ENCODE peak calls at places on chromosomes 12 and 14, in eight cellular contexts. One of them, this sample, is unnamed.

GRCh38 chr12:14273911-14274306 is 91.6 kb upstream of the ATF7IP start:
- DNase-seq in A549: no peak
- DNase-seq in ovary: no peak
- DNase-seq in H1: no peak
- DNase-seq in suprapubic skin: no peak
- DNase-seq in HepG2: no peak
- DNase-seq in GM12878: no peak
- DNase-seq in esophagus muscularis mucosa: no peak
- DNase-seq in this sample: no peak

GRCh38 chr14:70002589-70003240 is 123.5 kb downstream of the SMOC1 start:
- DNase-seq in A549: no peak
- DNase-seq in ovary: no peak
- DNase-seq in H1: no peak
- DNase-seq in suprapubic skin: no peak
- DNase-seq in HepG2: peak
- DNase-seq in GM12878: no peak
- DNase-seq in esophagus muscularis mucosa: no peak
- DNase-seq in this sample: no peak

GRCh38 chr14:103346286-103346685 is 12.2 kb downstream of the EIF5 start:
- DNase-seq in A549: no peak
- DNase-seq in ovary: no peak
- DNase-seq in H1: no peak
- DNase-seq in suprapubic skin: no peak
- DNase-seq in HepG2: no peak
- DNase-seq in GM12878: no peak
- DNase-seq in esophagus muscularis mucosa: no peak
- DNase-seq in this sample: no peak

GRCh38 chr12:14960548-14961465 is 594 bp downstream of the ARHGDIB start:
- DNase-seq in A549: no peak
- DNase-seq in ovary: no peak
- DNase-seq in H1: no peak
- DNase-seq in suprapubic skin: no peak
- DNase-seq in HepG2: no peak
- DNase-seq in GM12878: no peak
- DNase-seq in esophagus muscularis mucosa: no peak
- DNase-seq in this sample: no peak

GRCh38 chr14:93989939-93990338 is 7.2 kb upstream of the CCDC197 start:
- DNase-seq in A549: no peak
- DNase-seq in ovary: no peak
- DNase-seq in H1: no peak
- DNase-seq in suprapubic skin: no peak
- DNase-seq in HepG2: peak
- DNase-seq in GM12878: no peak
- DNase-seq in esophagus muscularis mucosa: no peak
- DNase-seq in this sample: no peak

GRCh38 chr12:91978143-91978542 is 167.5 kb downstream of the BTG1 start:
- DNase-seq in A549: no peak
- DNase-seq in ovary: no peak
- DNase-seq in H1: no peak
- DNase-seq in suprapubic skin: no peak
- DNase-seq in HepG2: no peak
- DNase-seq in GM12878: no peak
- DNase-seq in esophagus muscularis mucosa: no peak
- DNase-seq in this sample: no peak

GRCh38 chr12:88166179-88166578 is 24.1 kb downstream of the TMTC3 start:
- DNase-seq in A549: no peak
- DNase-seq in ovary: no peak
- DNase-seq in H1: no peak
- DNase-seq in suprapubic skin: no peak
- DNase-seq in HepG2: no peak
- DNase-seq in GM12878: no peak
- DNase-seq in esophagus muscularis mucosa: no peak
- DNase-seq in this sample: no peak

GRCh38 chr14:67940894-67941455 is 121.4 kb downstream of the RAD51B start:
- DNase-seq in A549: no peak
- DNase-seq in ovary: no peak
- DNase-seq in H1: no peak
- DNase-seq in suprapubic skin: no peak
- DNase-seq in HepG2: no peak
- DNase-seq in GM12878: no peak
- DNase-seq in esophagus muscularis mucosa: no peak
- DNase-seq in this sample: peak

GRCh38 chr12:109737631-109738030 is 24.0 kb downstream of the FAM222A start:
- DNase-seq in A549: no peak
- DNase-seq in ovary: no peak
- DNase-seq in H1: no peak
- DNase-seq in suprapubic skin: no peak
- DNase-seq in HepG2: peak
- DNase-seq in GM12878: no peak
- DNase-seq in esophagus muscularis mucosa: no peak
- DNase-seq in this sample: peak

GRCh38 chr12:123591702-123592481 is 7.5 kb downstream of the TMED2 start:
- DNase-seq in A549: no peak
- DNase-seq in ovary: no peak
- DNase-seq in H1: no peak
- DNase-seq in suprapubic skin: no peak
- DNase-seq in HepG2: no peak
- DNase-seq in GM12878: no peak
- DNase-seq in esophagus muscularis mucosa: no peak
- DNase-seq in this sample: no peak

GRCh38 chr12:61452076-61452475 is 808.1 kb upstream of the USP15 start:
- DNase-seq in A549: no peak
- DNase-seq in ovary: no peak
- DNase-seq in H1: no peak
- DNase-seq in suprapubic skin: no peak
- DNase-seq in HepG2: no peak
- DNase-seq in GM12878: no peak
- DNase-seq in esophagus muscularis mucosa: no peak
- DNase-seq in this sample: no peak

GRCh38 chr14:65840786-65841185 is 428.3 kb downstream of the FUT8 start:
- DNase-seq in A549: no peak
- DNase-seq in ovary: no peak
- DNase-seq in H1: no peak
- DNase-seq in suprapubic skin: no peak
- DNase-seq in HepG2: no peak
- DNase-seq in GM12878: no peak
- DNase-seq in esophagus muscularis mucosa: no peak
- DNase-seq in this sample: no peak

GRCh38 chr12:6062427-6063378 is 61.8 kb downstream of the VWF start:
- DNase-seq in A549: peak
- DNase-seq in ovary: peak
- DNase-seq in H1: no peak
- DNase-seq in suprapubic skin: no peak
- DNase-seq in HepG2: peak
- DNase-seq in GM12878: no peak
- DNase-seq in esophagus muscularis mucosa: no peak
- DNase-seq in this sample: peak

GRCh38 chr14:94173885-94174621 is at the start of gene PPP4R4:
- DNase-seq in A549: peak
- DNase-seq in ovary: peak
- DNase-seq in H1: peak
- DNase-seq in suprapubic skin: peak
- DNase-seq in HepG2: peak
- DNase-seq in GM12878: no peak
- DNase-seq in esophagus muscularis mucosa: no peak
- DNase-seq in this sample: peak

GRCh38 chr14:30264161-30264560 is 294.8 kb upstream of the G2E3 start:
- DNase-seq in A549: no peak
- DNase-seq in ovary: no peak
- DNase-seq in H1: no peak
- DNase-seq in suprapubic skin: no peak
- DNase-seq in HepG2: no peak
- DNase-seq in GM12878: no peak
- DNase-seq in esophagus muscularis mucosa: no peak
- DNase-seq in this sample: no peak

GRCh38 chr12:120844768-120845449 is 59.2 kb downstream of the SPPL3 start:
- DNase-seq in A549: no peak
- DNase-seq in ovary: no peak
- DNase-seq in H1: no peak
- DNase-seq in suprapubic skin: no peak
- DNase-seq in HepG2: no peak
- DNase-seq in GM12878: no peak
- DNase-seq in esophagus muscularis mucosa: no peak
- DNase-seq in this sample: no peak

GRCh38 chr12:47828967-47829482 is 9.3 kb upstream of the HDAC7 start:
- DNase-seq in A549: peak
- DNase-seq in ovary: peak
- DNase-seq in H1: no peak
- DNase-seq in suprapubic skin: peak
- DNase-seq in HepG2: no peak
- DNase-seq in GM12878: no peak
- DNase-seq in esophagus muscularis mucosa: no peak
- DNase-seq in this sample: peak
- TF ChIP-seq POLR2A in A549: no peak
- TF ChIP-seq POLR2A in ovary: no peak
- TF ChIP-seq POLR2A in H1: no peak
- TF ChIP-seq POLR2A in suprapubic skin: no peak
- TF ChIP-seq POLR2A in HepG2: no peak
- TF ChIP-seq POLR2A in GM12878: no peak
- TF ChIP-seq POLR2A in esophagus muscularis mucosa: no peak
- TF ChIP-seq POLR2A in this sample: no peak

GRCh38 chr12:51424094-51424661 is 453 bp upstream of the SLC4A8 start:
- DNase-seq in A549: no peak
- DNase-seq in ovary: no peak
- DNase-seq in H1: no peak
- DNase-seq in suprapubic skin: no peak
- DNase-seq in HepG2: no peak
- DNase-seq in GM12878: no peak
- DNase-seq in esophagus muscularis mucosa: no peak
- DNase-seq in this sample: no peak
- H3K4me3 ChIP-seq in A549: peak
- H3K4me3 ChIP-seq in ovary: no peak
- H3K4me3 ChIP-seq in H1: no peak
- H3K4me3 ChIP-seq in suprapubic skin: peak
- H3K4me3 ChIP-seq in HepG2: no peak
- H3K4me3 ChIP-seq in GM12878: peak
- H3K4me3 ChIP-seq in esophagus muscularis mucosa: peak
- H3K4me3 ChIP-seq in this sample: peak

GRCh38 chr14:51548187-51548586 is 103.5 kb upstream of the FRMD6 start:
- DNase-seq in A549: no peak
- DNase-seq in ovary: no peak
- DNase-seq in H1: no peak
- DNase-seq in suprapubic skin: no peak
- DNase-seq in HepG2: no peak
- DNase-seq in GM12878: no peak
- DNase-seq in esophagus muscularis mucosa: no peak
- DNase-seq in this sample: no peak

GRCh38 chr14:51546099-51546498 is 105.6 kb upstream of the FRMD6 start:
- DNase-seq in A549: no peak
- DNase-seq in ovary: no peak
- DNase-seq in H1: no peak
- DNase-seq in suprapubic skin: no peak
- DNase-seq in HepG2: no peak
- DNase-seq in GM12878: no peak
- DNase-seq in esophagus muscularis mucosa: no peak
- DNase-seq in this sample: no peak

GRCh38 chr14:51546603-51547258 is 105.0 kb upstream of the FRMD6 start:
- DNase-seq in A549: no peak
- DNase-seq in ovary: no peak
- DNase-seq in H1: no peak
- DNase-seq in suprapubic skin: no peak
- DNase-seq in HepG2: no peak
- DNase-seq in GM12878: no peak
- DNase-seq in esophagus muscularis mucosa: no peak
- DNase-seq in this sample: no peak

GRCh38 chr14:51547701-51548100 is 104.0 kb upstream of the FRMD6 start:
- DNase-seq in A549: no peak
- DNase-seq in ovary: no peak
- DNase-seq in H1: no peak
- DNase-seq in suprapubic skin: no peak
- DNase-seq in HepG2: no peak
- DNase-seq in GM12878: no peak
- DNase-seq in esophagus muscularis mucosa: no peak
- DNase-seq in this sample: no peak

DNA sequence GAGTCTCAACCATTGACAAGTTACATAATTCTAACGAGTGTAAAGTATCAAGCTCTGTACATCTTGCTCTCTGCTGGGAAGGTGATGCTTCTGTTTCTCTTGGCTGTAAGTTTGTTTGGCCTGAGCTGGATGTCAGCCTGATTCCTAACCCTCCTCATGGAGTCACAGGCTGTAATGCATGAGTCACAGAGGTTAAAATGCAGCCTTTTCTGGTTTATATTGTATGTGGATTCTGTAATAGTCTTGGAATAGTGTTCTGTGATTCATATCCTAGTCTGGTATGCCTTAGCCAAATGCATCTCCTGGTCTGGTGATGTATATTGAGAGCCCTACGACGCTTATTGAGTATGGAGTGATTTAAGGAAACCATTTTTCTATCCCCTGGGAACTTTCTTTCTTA is 104.5 kb upstream of the FRMD6 start:
- DNase-seq in A549: peak
- DNase-seq in ovary: peak
- DNase-seq in H1: no peak
- DNase-seq in suprapubic skin: no peak
- DNase-seq in HepG2: no peak
- DNase-seq in GM12878: no peak
- DNase-seq in esophagus muscularis mucosa: no peak
- DNase-seq in this sample: no peak
- TF ChIP-seq EP300 in A549: peak
- TF ChIP-seq EP300 in ovary: no peak
- TF ChIP-seq EP300 in H1: no peak
- TF ChIP-seq EP300 in suprapubic skin: no peak
- TF ChIP-seq EP300 in HepG2: no peak
- TF ChIP-seq EP300 in GM12878: no peak
- TF ChIP-seq EP300 in esophagus muscularis mucosa: peak
- TF ChIP-seq EP300 in this sample: no peak

GRCh38 chr14:92794547-92794941 is 439 bp downstream of the GOLGA5 start:
- DNase-seq in A549: no peak
- DNase-seq in ovary: no peak
- DNase-seq in H1: no peak
- DNase-seq in suprapubic skin: no peak
- DNase-seq in HepG2: no peak
- DNase-seq in GM12878: no peak
- DNase-seq in esophagus muscularis mucosa: no peak
- DNase-seq in this sample: no peak
- TF ChIP-seq POLR2A in A549: no peak
- TF ChIP-seq POLR2A in ovary: no peak
- TF ChIP-seq POLR2A in H1: no peak
- TF ChIP-seq POLR2A in suprapubic skin: no peak
- TF ChIP-seq POLR2A in HepG2: no peak
- TF ChIP-seq POLR2A in GM12878: no peak
- TF ChIP-seq POLR2A in esophagus muscularis mucosa: no peak
- TF ChIP-seq POLR2A in this sample: no peak

DNA sequence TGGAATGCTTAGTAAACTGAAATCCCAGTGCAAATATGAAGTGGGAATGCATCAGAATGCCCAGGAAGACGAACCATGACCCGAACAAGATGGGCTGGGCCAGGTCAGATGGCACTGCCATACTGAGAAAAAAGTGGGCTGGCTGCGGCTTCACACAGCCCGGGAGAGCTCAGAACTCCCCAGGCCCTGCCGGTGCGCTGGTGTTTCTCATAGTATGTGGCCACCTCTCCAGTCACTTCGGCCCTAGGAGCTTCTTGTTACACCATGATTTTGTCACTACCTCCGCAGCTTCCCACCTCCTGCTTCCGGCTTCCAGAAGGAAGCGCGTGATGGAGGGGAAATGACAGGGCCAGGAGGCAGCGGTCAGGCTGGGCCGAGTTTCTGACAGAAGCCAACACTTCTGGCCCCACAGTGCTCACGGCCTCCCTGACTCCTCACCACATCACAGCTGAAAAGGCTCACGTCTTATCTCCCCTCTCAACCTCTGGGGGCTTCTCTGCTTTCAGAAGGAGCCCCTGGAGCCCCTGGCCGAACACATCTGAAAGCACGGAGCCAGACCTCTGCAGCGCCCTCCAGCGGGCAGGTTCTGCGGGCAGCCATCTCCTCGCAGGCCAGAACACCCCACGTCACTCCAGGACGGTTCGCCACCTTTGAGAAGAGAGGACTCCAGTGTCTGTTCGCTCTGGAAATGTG is 30.7 kb downstream of the DAD1 start:
- DNase-seq in A549: no peak
- DNase-seq in ovary: no peak
- DNase-seq in H1: no peak
- DNase-seq in suprapubic skin: no peak
- DNase-seq in HepG2: peak
- DNase-seq in GM12878: no peak
- DNase-seq in esophagus muscularis mucosa: no peak
- DNase-seq in this sample: no peak
- H3K4me3 ChIP-seq in A549: no peak
- H3K4me3 ChIP-seq in ovary: no peak
- H3K4me3 ChIP-seq in H1: no peak
- H3K4me3 ChIP-seq in suprapubic skin: no peak
- H3K4me3 ChIP-seq in HepG2: no peak
- H3K4me3 ChIP-seq in GM12878: no peak
- H3K4me3 ChIP-seq in esophagus muscularis mucosa: no peak
- H3K4me3 ChIP-seq in this sample: no peak

This sample was measured in stomach.